ENCODE peak calls at places on chromosomes 4 and X, in nine cellular contexts. K, L, G, W, A, X, H, T and P are unnamed samples.

GRCh38 chrX:41382699-41383645 is 49.0 kb downstream of the DDX3X start:
- DNase-seq in K (no peak), L (peak; percentile 38), G (no peak), W (no peak), A (no peak), X (peak; percentile 52), H (no peak), T (no peak), P (no peak)

GRCh38 chr4:72857216-72857615 is 212.3 kb downstream of the COX18 start:
- DNase-seq in K (no peak), L (no peak), G (no peak), W (no peak), A (no peak), X (no peak), H (no peak), T (no peak), P (no peak)

GRCh38 chr4:94743838-94744237 is 13.9 kb upstream of the BMPR1B start:
- DNase-seq in K (no peak), L (no peak), G (no peak), W (no peak), A (no peak), X (no peak), H (no peak), T (no peak), P (no peak)

GRCh38 chr4:70183168-70183939 is 12.2 kb upstream of the ODAM start:
- DNase-seq in K (no peak), L (peak; percentile 32), G (peak; percentile 12), W (peak; percentile 30), A (no peak), X (peak; percentile 34), H (peak; percentile 72), T (no peak), P (no peak)

GRCh38 chr4:32030406-32030805 is 1310.2 kb downstream of the PCDH7 start:
- DNase-seq in K (no peak), L (no peak), G (no peak), W (no peak), A (no peak), X (no peak), H (no peak), T (no peak), P (no peak)

GRCh38 chr4:156929706-156930105 is 41.9 kb downstream of the PDGFC start:
- DNase-seq in K (no peak), L (no peak), G (no peak), W (no peak), A (no peak), X (no peak), H (no peak), T (no peak), P (no peak)

GRCh38 chr4:174230680-174231079 is 52.8 kb downstream of the FBXO8 start:
- DNase-seq in K (no peak), L (no peak), G (no peak), W (no peak), A (no peak), X (no peak), H (no peak), T (no peak), P (no peak)

GRCh38 chr4:146059865-146060264 is 115.7 kb upstream of the LSM6 start:
- DNase-seq in K (no peak), L (peak; percentile 14), G (no peak), W (peak; percentile 46), A (no peak), X (no peak), H (no peak), T (no peak), P (no peak)

GRCh38 chr4:140996757-140997156 is 136.5 kb downstream of the RNF150 start:
- DNase-seq in K (no peak), L (peak; percentile 10), G (no peak), W (no peak), A (no peak), X (no peak), H (peak; percentile 33), T (no peak), P (no peak)

GRCh38 chr4:124936427-124936826 is 223.9 kb upstream of the ANKRD50 start:
- DNase-seq in K (peak; percentile 46), L (no peak), G (no peak), W (no peak), A (no peak), X (no peak), H (no peak), T (no peak), P (no peak)

GRCh38 chrX:97490656-97491055 is 606.9 kb downstream of the RPA4 start:
- DNase-seq in K (no peak), L (no peak), G (no peak), W (no peak), A (no peak), X (no peak), H (no peak), T (no peak), P (no peak)